ENCODE peak calls at places on chromosome 6, in seven cellular contexts. W is A549, X is PC-3, B is H9, G is fibroblast of lung, O is heart left ventricle, Y is tibial artery. M is an unnamed sample.

GRCh38 chr6:114419175-114419574 is 76.4 kb upstream of the HS3ST5 start:
- DNase-seq in W (no peak), X (peak), B (no peak), G (peak), O (no peak), Y (no peak), M (no peak)

GRCh38 chr6:25089442-25089841 is 153.7 kb upstream of the RIPOR2 start:
- DNase-seq in W (no peak), X (no peak), B (no peak), G (peak), O (no peak), Y (no peak), M (no peak)

GRCh38 chr6:89443658-89444057 is 10.7 kb downstream of the ANKRD6 start:
- DNase-seq in W (no peak), X (no peak), B (no peak), G (no peak), O (no peak), Y (no peak), M (no peak)

GRCh38 chr6:114007451-114007953 is 36.6 kb upstream of the HDAC2 start:
- DNase-seq in W (no peak), X (peak), B (no peak), G (peak), O (no peak), Y (no peak), M (no peak)

GRCh38 chr6:128509709-128510108 is 10.7 kb downstream of the PTPRK start:
- DNase-seq in W (no peak), X (peak), B (no peak), G (no peak), O (no peak), Y (no peak), M (no peak)

GRCh38 chr6:110542311-110543024 is 66.1 kb upstream of the SLC22A16 start:
- DNase-seq in W (no peak), X (no peak), B (no peak), G (no peak), O (peak), Y (no peak), M (no peak)

GRCh38 chr6:43355862-43356590 is 13.4 kb downstream of the ZNF318 start:
- DNase-seq in W (peak), X (peak), B (peak), G (peak), O (no peak), Y (no peak), M (no peak)

GRCh38 chr6:4608361-4609115 is 167.7 kb upstream of the CDYL start:
- DNase-seq in W (no peak), X (no peak), B (no peak), G (peak), O (no peak), Y (no peak), M (no peak)

GRCh38 chr6:136158971-136159370 is 91.1 kb downstream of the MTFR2 start:
- DNase-seq in W (no peak), X (no peak), B (no peak), G (no peak), O (no peak), Y (no peak), M (no peak)

GRCh38 chr6:19759117-19759880 is 77.9 kb upstream of the ID4 start:
- DNase-seq in W (no peak), X (peak), B (no peak), G (peak), O (no peak), Y (no peak), M (no peak)

GRCh38 chr6:137740347-137740746 is 126.7 kb upstream of the TNFAIP3 start:
- DNase-seq in W (no peak), X (no peak), B (no peak), G (no peak), O (peak), Y (no peak), M (no peak)

GRCh38 chr6:137738931-137739504 is 128.0 kb upstream of the TNFAIP3 start:
- DNase-seq in W (no peak), X (no peak), B (no peak), G (peak), O (no peak), Y (no peak), M (no peak)

GRCh38 chr6:137739544-137739943 is 127.5 kb upstream of the TNFAIP3 start:
- DNase-seq in W (no peak), X (no peak), B (no peak), G (no peak), O (no peak), Y (no peak), M (no peak)

GRCh38 chr6:137743493-137743892 is 123.6 kb upstream of the TNFAIP3 start:
- DNase-seq in W (no peak), X (peak), B (no peak), G (no peak), O (no peak), Y (no peak), M (no peak)

GRCh38 chr6:137740967-137741761 is 125.9 kb upstream of the TNFAIP3 start:
- DNase-seq in W (no peak), X (no peak), B (peak), G (no peak), O (no peak), Y (no peak), M (no peak)
- TF ChIP-seq CTCF in W (no peak), X (no peak), B (peak), G (no peak), O (no peak), Y (no peak), M (no peak)

GRCh38 chr6:55866110-55866509 is 9.3 kb downstream of the BMP5 start:
- DNase-seq in W (no peak), X (peak), B (no peak), G (peak), O (no peak), Y (no peak), M (no peak)

GRCh38 chr6:55869731-55870130 is 5.7 kb downstream of the BMP5 start:
- DNase-seq in W (no peak), X (peak), B (no peak), G (no peak), O (no peak), Y (no peak), M (no peak)

GRCh38 chr6:55874309-55874708 is 1.1 kb downstream of the BMP5 start:
- DNase-seq in W (no peak), X (no peak), B (no peak), G (no peak), O (no peak), Y (no peak), M (no peak)

DNA sequence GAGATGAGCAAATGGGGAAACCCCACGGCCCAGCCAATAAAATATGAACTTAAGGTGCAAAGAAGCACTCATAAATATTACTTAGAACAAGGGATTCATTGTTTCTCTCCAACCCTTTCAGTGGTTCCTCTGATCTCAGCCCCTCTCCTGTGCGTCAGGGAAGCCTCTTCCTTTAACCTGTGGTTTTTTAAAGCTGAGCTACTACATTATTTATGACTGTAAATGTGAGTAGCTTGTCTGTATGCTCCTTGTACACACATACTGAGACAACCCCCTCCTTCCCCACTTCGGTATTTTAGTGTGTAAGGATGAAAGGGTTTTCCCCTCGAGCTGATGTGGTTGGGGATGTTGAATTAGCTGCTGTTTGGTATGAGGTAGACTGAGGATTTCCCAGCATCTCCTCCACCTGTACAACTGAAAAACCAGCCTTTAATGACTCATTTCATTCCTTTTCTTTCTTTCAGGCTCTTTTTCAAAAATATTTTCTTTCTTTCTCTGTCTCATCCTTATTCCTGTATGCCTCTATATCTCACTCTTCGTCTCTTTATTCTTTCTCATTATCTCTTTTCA is 6.4 kb downstream of the BMP5 start:
- DNase-seq in W (no peak), X (peak), B (no peak), G (peak), O (no peak), Y (no peak), M (no peak)
- TF ChIP-seq CTCF in W (no peak), X (no peak), B (no peak), G (no peak), O (no peak), Y (no peak), M (no peak)

DNA sequence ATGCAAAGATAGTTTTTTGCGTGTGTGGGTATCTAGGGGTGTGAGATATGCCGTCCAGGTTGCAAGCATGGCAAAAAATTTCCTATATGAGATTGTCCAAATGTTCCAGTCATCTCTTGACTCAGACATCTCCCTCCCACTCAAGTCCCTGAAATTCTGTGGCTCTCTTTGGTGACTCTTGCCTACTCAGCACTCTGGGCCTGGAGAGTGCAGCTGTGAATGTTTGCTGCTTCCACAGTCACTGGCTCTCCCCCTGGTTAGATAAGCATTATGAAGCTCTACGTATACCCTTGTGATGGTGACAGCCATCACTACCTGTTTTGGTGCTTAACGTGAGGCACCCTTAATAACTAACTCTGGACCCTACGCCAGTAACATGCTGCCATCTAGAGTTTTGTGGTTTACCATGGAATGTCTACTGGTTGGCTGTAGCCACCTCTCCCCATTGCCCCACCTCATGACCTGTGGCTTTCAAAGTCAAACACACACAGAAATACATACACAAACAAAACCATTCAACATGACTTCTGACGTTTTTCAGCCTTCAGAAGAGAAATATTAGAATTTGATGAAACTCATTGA is 621.9 kb upstream of the CITED2 start:
- DNase-seq in W (no peak), X (no peak), B (peak), G (peak), O (no peak), Y (no peak), M (no peak)
- TF ChIP-seq CTCF in W (no peak), X (no peak), B (peak), G (no peak), O (no peak), Y (no peak), M (no peak)

GRCh38 chr6:152948150-152948768 is 34.6 kb downstream of the FBXO5 start:
- DNase-seq in W (peak), X (peak), B (no peak), G (peak), O (no peak), Y (no peak), M (no peak)

GRCh38 chr6:152952045-152952444 is 30.8 kb downstream of the FBXO5 start:
- DNase-seq in W (no peak), X (peak), B (no peak), G (peak), O (no peak), Y (no peak), M (no peak)

GRCh38 chr6:152950240-152950639 is 32.6 kb downstream of the FBXO5 start:
- DNase-seq in W (no peak), X (no peak), B (no peak), G (no peak), O (no peak), Y (no peak), M (no peak)

GRCh38 chr6:152954443-152954842 is 28.4 kb downstream of the FBXO5 start:
- DNase-seq in W (no peak), X (peak), B (no peak), G (no peak), O (no peak), Y (no peak), M (no peak)

GRCh38 chr6:152952866-152953509 is 29.9 kb downstream of the FBXO5 start:
- DNase-seq in W (peak), X (peak), B (no peak), G (peak), O (no peak), Y (no peak), M (no peak)
- TF ChIP-seq CTCF in W (peak), X (peak), B (peak), G (peak), O (peak), Y (no peak), M (no peak)

DNA sequence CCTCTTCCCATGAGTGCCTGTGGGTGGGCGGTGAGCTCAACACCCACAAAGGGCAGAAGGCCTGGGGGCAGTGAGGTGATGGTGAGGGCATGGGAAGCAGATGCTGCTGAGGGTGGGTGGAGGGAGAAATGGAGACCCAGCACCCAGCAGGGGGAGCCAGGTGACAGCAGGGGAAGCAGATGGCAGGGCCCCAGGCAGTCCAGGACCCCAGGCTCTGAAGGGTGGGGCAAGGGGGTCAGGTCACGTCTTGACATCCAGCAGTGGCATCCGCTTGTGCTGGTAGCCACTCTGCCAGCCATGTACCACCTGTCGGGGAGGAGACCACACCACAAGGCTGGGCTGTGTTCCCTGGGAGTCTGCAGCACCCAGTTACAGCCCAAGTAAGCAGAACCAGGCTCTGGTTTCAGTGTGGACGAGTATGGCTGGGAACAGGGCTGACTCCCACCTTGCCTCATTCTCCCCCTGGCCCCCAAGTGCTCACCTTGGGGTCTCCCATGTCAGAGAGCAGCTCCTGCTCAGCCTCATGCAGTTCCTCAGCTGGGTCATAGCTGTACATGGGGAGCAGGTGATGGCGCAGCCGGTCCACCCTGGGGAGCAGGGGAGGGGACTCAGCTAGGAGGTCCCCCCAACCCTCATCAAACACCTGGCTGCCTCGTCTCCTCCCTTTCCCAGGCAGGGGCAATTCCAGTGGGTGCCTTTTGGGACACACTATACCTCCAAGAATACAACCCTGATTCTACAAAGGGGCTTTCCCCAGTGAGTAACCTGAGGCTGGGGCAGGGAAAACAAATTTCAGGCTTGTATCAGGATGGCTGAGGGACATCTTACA is 2.0 kb downstream of the SMIM29 start:
- DNase-seq in W (no peak), X (peak), B (peak), G (no peak), O (peak), Y (no peak), M (no peak)
- TF ChIP-seq CTCF in W (peak), X (peak), B (peak), G (peak), O (peak), Y (no peak), M (no peak)

GRCh38 chr6:68958327-68958726 is 323.2 kb downstream of the ADGRB3 start:
- DNase-seq in W (no peak), X (peak), B (no peak), G (peak), O (no peak), Y (no peak), M (no peak)
- TF ChIP-seq CTCF in W (peak), X (peak), B (no peak), G (peak), O (no peak), Y (no peak), M (no peak)

DNA sequence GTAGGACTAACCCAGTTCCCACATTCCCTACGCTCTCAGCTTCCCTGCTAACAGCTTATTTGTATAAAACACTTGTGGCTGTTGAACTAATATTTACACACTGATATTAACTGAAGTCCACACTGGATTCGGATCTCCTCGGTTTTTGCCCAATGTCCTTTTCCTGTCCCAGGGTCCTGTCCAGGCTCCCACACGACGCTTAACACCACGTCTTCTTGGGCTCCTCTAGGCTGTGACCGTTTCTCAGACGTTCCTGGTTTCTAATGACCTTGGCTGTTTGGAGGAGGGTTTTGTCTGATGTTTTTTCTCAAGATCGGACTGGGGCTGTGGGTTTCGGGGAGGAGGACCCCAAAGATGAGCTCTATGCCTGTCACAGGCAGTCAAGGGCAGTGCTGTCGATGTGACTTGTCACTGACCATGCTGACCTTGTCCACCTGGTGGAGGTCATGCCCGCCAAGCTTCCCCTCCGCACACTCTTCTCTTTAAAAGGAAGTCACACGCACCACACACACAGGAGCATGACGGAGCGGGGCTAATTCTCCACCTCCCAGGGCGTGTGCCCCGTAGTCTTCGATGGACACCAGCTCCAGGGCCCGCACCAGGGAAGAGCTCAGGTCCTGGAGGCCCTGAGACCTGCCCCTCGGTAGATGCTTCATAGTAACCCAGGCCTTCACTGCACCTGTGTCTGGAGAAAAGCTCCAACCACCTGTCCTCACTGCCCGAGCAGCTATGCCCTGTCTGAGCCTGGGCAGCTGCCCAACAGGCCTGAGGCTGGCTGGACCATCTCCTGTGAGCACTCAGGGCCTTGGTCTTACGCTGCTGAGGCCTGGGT is 72.0 kb downstream of the TTLL2 start:
- DNase-seq in W (no peak), X (no peak), B (no peak), G (no peak), O (no peak), Y (no peak), M (no peak)
- TF ChIP-seq CTCF in W (no peak), X (no peak), B (no peak), G (no peak), O (no peak), Y (no peak), M (no peak)